ENCODE peak calls at places on chromosomes 6 and 20, in ten cellular contexts. One of them, this sample, is unnamed.

GRCh38 chr20:3861191-3861590 is 14.6 kb downstream of the MAVS start:
- DNase-seq in heart left ventricle: no peak
- DNase-seq in tibial nerve: no peak
- DNase-seq in ovary: no peak
- DNase-seq in suprapubic skin: no peak
- DNase-seq in H1: no peak
- DNase-seq in breast epithelium: no peak
- DNase-seq in IMR-90: no peak
- DNase-seq in uterus: no peak
- DNase-seq in HepG2: no peak
- DNase-seq in this sample: no peak

GRCh38 chr6:134002821-134003220 is 49.6 kb downstream of the SLC2A12 start:
- DNase-seq in H1: no peak
- DNase-seq in suprapubic skin: no peak
- DNase-seq in IMR-90: peak
- DNase-seq in tibial nerve: no peak
- DNase-seq in ovary: no peak
- DNase-seq in breast epithelium: no peak
- DNase-seq in uterus: no peak
- DNase-seq in HepG2: no peak
- DNase-seq in heart left ventricle: no peak
- DNase-seq in this sample: no peak

GRCh38 chr6:52597738-52598122 is 20.9 kb upstream of the TRAM2 start:
- DNase-seq in H1: no peak
- DNase-seq in HepG2: no peak
- DNase-seq in IMR-90: no peak
- DNase-seq in heart left ventricle: no peak
- DNase-seq in breast epithelium: no peak
- DNase-seq in ovary: no peak
- DNase-seq in suprapubic skin: no peak
- DNase-seq in tibial nerve: no peak
- DNase-seq in uterus: no peak
- DNase-seq in this sample: no peak

GRCh38 chr6:93424303-93425064 is 5.1 kb upstream of the EPHA7 start:
- DNase-seq in breast epithelium: no peak
- DNase-seq in uterus: no peak
- DNase-seq in ovary: no peak
- DNase-seq in HepG2: no peak
- DNase-seq in IMR-90: no peak
- DNase-seq in suprapubic skin: no peak
- DNase-seq in heart left ventricle: no peak
- DNase-seq in tibial nerve: no peak
- DNase-seq in H1: no peak
- DNase-seq in this sample: no peak

GRCh38 chr6:35391240-35391968 is 49.0 kb downstream of the PPARD start:
- DNase-seq in IMR-90: peak
- DNase-seq in H1: no peak
- DNase-seq in suprapubic skin: no peak
- DNase-seq in tibial nerve: no peak
- DNase-seq in breast epithelium: no peak
- DNase-seq in heart left ventricle: no peak
- DNase-seq in ovary: no peak
- DNase-seq in HepG2: no peak
- DNase-seq in uterus: no peak
- DNase-seq in this sample: no peak

GRCh38 chr6:132115714-132116366 is 164.7 kb upstream of the CCN2 start:
- DNase-seq in uterus: no peak
- DNase-seq in HepG2: no peak
- DNase-seq in H1: no peak
- DNase-seq in heart left ventricle: no peak
- DNase-seq in breast epithelium: no peak
- DNase-seq in IMR-90: peak
- DNase-seq in ovary: no peak
- DNase-seq in suprapubic skin: no peak
- DNase-seq in tibial nerve: no peak
- DNase-seq in this sample: no peak

GRCh38 chr20:998431-998830 is 3.7 kb downstream of the RSPO4 start:
- DNase-seq in uterus: no peak
- DNase-seq in HepG2: no peak
- DNase-seq in breast epithelium: no peak
- DNase-seq in IMR-90: no peak
- DNase-seq in tibial nerve: no peak
- DNase-seq in H1: no peak
- DNase-seq in heart left ventricle: no peak
- DNase-seq in ovary: no peak
- DNase-seq in suprapubic skin: no peak
- DNase-seq in this sample: no peak

GRCh38 chr6:107470364-107470763 is 11.0 kb upstream of the PDSS2 start:
- DNase-seq in IMR-90: no peak
- DNase-seq in tibial nerve: no peak
- DNase-seq in HepG2: no peak
- DNase-seq in uterus: no peak
- DNase-seq in heart left ventricle: no peak
- DNase-seq in ovary: no peak
- DNase-seq in H1: no peak
- DNase-seq in suprapubic skin: no peak
- DNase-seq in breast epithelium: no peak
- DNase-seq in this sample: no peak

GRCh38 chr6:165236326-165236725 is 73.1 kb downstream of the C6orf118 start:
- DNase-seq in breast epithelium: no peak
- DNase-seq in ovary: no peak
- DNase-seq in suprapubic skin: no peak
- DNase-seq in H1: no peak
- DNase-seq in tibial nerve: no peak
- DNase-seq in heart left ventricle: no peak
- DNase-seq in IMR-90: no peak
- DNase-seq in uterus: no peak
- DNase-seq in HepG2: no peak
- DNase-seq in this sample: no peak

GRCh38 chr6:155436981-155437749 is 18.5 kb downstream of the NOX3 start:
- DNase-seq in H1: no peak
- DNase-seq in uterus: no peak
- DNase-seq in heart left ventricle: no peak
- DNase-seq in ovary: no peak
- DNase-seq in breast epithelium: no peak
- DNase-seq in suprapubic skin: no peak
- DNase-seq in HepG2: peak
- DNase-seq in tibial nerve: no peak
- DNase-seq in IMR-90: peak
- DNase-seq in this sample: no peak

GRCh38 chr6:8013763-8014162 is 50.4 kb downstream of the BLOC1S5 start:
- DNase-seq in heart left ventricle: no peak
- DNase-seq in IMR-90: no peak
- DNase-seq in HepG2: no peak
- DNase-seq in suprapubic skin: no peak
- DNase-seq in uterus: no peak
- DNase-seq in breast epithelium: no peak
- DNase-seq in ovary: no peak
- DNase-seq in H1: no peak
- DNase-seq in tibial nerve: no peak
- DNase-seq in this sample: no peak

GRCh38 chr6:155528982-155529453 is 73.4 kb upstream of the NOX3 start:
- DNase-seq in uterus: no peak
- DNase-seq in H1: no peak
- DNase-seq in tibial nerve: no peak
- DNase-seq in heart left ventricle: no peak
- DNase-seq in breast epithelium: no peak
- DNase-seq in IMR-90: peak
- DNase-seq in ovary: no peak
- DNase-seq in suprapubic skin: no peak
- DNase-seq in HepG2: peak
- DNase-seq in this sample: no peak

GRCh38 chr6:76250666-76251065 is 178.2 kb upstream of the IMPG1 start:
- DNase-seq in IMR-90: no peak
- DNase-seq in breast epithelium: no peak
- DNase-seq in heart left ventricle: no peak
- DNase-seq in H1: no peak
- DNase-seq in ovary: no peak
- DNase-seq in HepG2: no peak
- DNase-seq in tibial nerve: no peak
- DNase-seq in suprapubic skin: no peak
- DNase-seq in uterus: no peak
- DNase-seq in this sample: no peak

GRCh38 chr6:136989591-136990578 is 54.9 kb downstream of the IL20RA start:
- DNase-seq in heart left ventricle: no peak
- DNase-seq in H1: peak
- DNase-seq in uterus: peak
- DNase-seq in breast epithelium: no peak
- DNase-seq in IMR-90: no peak
- DNase-seq in tibial nerve: no peak
- DNase-seq in ovary: peak
- DNase-seq in suprapubic skin: no peak
- DNase-seq in HepG2: no peak
- DNase-seq in this sample: no peak

GRCh38 chr6:125812394-125813231 is 21.9 kb downstream of the NCOA7 start:
- DNase-seq in IMR-90: peak
- DNase-seq in ovary: no peak
- DNase-seq in suprapubic skin: no peak
- DNase-seq in HepG2: no peak
- DNase-seq in H1: no peak
- DNase-seq in heart left ventricle: no peak
- DNase-seq in uterus: no peak
- DNase-seq in breast epithelium: no peak
- DNase-seq in tibial nerve: no peak
- DNase-seq in this sample: no peak

GRCh38 chr6:684831-685636 is 7.9 kb downstream of the EXOC2 start:
- DNase-seq in heart left ventricle: no peak
- DNase-seq in uterus: no peak
- DNase-seq in HepG2: no peak
- DNase-seq in suprapubic skin: no peak
- DNase-seq in tibial nerve: no peak
- DNase-seq in IMR-90: peak
- DNase-seq in breast epithelium: no peak
- DNase-seq in H1: no peak
- DNase-seq in ovary: no peak
- DNase-seq in this sample: no peak

GRCh38 chr6:38773338-38773737 is 58.2 kb downstream of the DNAH8 start:
- DNase-seq in heart left ventricle: no peak
- DNase-seq in breast epithelium: no peak
- DNase-seq in suprapubic skin: no peak
- DNase-seq in IMR-90: no peak
- DNase-seq in ovary: no peak
- DNase-seq in H1: no peak
- DNase-seq in HepG2: peak
- DNase-seq in uterus: no peak
- DNase-seq in tibial nerve: no peak
- DNase-seq in this sample: no peak
- TF ChIP-seq CTCF in heart left ventricle: no peak
- TF ChIP-seq CTCF in breast epithelium: no peak
- TF ChIP-seq CTCF in suprapubic skin: no peak
- TF ChIP-seq CTCF in IMR-90: no peak
- TF ChIP-seq CTCF in ovary: no peak
- TF ChIP-seq CTCF in H1: peak
- TF ChIP-seq CTCF in HepG2: peak
- TF ChIP-seq CTCF in uterus: no peak
- TF ChIP-seq CTCF in tibial nerve: no peak
- TF ChIP-seq CTCF in this sample: no peak

GRCh38 chr6:89085409-89086012 is 5.0 kb downstream of the PNRC1 start:
- DNase-seq in uterus: no peak
- DNase-seq in H1: no peak
- DNase-seq in suprapubic skin: no peak
- DNase-seq in heart left ventricle: no peak
- DNase-seq in IMR-90: no peak
- DNase-seq in ovary: peak
- DNase-seq in HepG2: no peak
- DNase-seq in breast epithelium: no peak
- DNase-seq in tibial nerve: no peak
- DNase-seq in this sample: no peak
- TF ChIP-seq POLR2A in uterus: no peak
- TF ChIP-seq POLR2A in H1: no peak
- TF ChIP-seq POLR2A in suprapubic skin: no peak
- TF ChIP-seq POLR2A in heart left ventricle: no peak
- TF ChIP-seq POLR2A in IMR-90: no peak
- TF ChIP-seq POLR2A in ovary: no peak
- TF ChIP-seq POLR2A in HepG2: peak
- TF ChIP-seq POLR2A in breast epithelium: no peak
- TF ChIP-seq POLR2A in tibial nerve: no peak
- TF ChIP-seq POLR2A in this sample: no peak

DNA sequence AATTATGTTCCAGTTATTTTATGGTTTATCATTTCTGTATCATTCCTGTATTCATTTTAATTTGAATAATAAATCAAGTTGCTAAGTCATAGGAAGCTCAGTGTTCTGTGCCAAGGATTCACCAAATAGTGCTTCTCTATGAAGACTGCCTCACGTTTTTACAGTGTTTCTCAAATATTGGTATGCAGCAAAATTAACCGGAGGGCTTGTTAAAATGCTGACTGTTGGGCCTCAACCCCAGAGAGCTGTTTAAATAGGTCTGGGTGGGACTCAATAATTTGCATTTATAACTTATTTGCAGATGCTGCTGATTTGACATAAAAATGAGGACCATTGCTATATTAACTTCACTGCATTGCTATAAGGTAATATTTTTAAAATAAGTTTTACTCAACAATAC is 166.7 kb downstream of the TINAG start:
- DNase-seq in ovary: no peak
- DNase-seq in suprapubic skin: no peak
- DNase-seq in breast epithelium: no peak
- DNase-seq in heart left ventricle: no peak
- DNase-seq in uterus: no peak
- DNase-seq in tibial nerve: no peak
- DNase-seq in HepG2: no peak
- DNase-seq in IMR-90: no peak
- DNase-seq in H1: no peak
- DNase-seq in this sample: no peak
- H3K4me3 ChIP-seq in ovary: no peak
- H3K4me3 ChIP-seq in suprapubic skin: no peak
- H3K4me3 ChIP-seq in breast epithelium: no peak
- H3K4me3 ChIP-seq in heart left ventricle: no peak
- H3K4me3 ChIP-seq in uterus: no peak
- H3K4me3 ChIP-seq in tibial nerve: no peak
- H3K4me3 ChIP-seq in HepG2: no peak
- H3K4me3 ChIP-seq in IMR-90: no peak
- H3K4me3 ChIP-seq in H1: no peak
- H3K4me3 ChIP-seq in this sample: no peak

GRCh38 chr20:56422131-56422823 is 10.2 kb downstream of the CASS4 start:
- DNase-seq in heart left ventricle: no peak
- DNase-seq in IMR-90: peak
- DNase-seq in uterus: no peak
- DNase-seq in suprapubic skin: no peak
- DNase-seq in H1: no peak
- DNase-seq in tibial nerve: no peak
- DNase-seq in breast epithelium: no peak
- DNase-seq in ovary: no peak
- DNase-seq in HepG2: peak
- DNase-seq in this sample: no peak
- TF ChIP-seq CTCF in heart left ventricle: no peak
- TF ChIP-seq CTCF in IMR-90: peak
- TF ChIP-seq CTCF in uterus: no peak
- TF ChIP-seq CTCF in suprapubic skin: no peak
- TF ChIP-seq CTCF in H1: no peak
- TF ChIP-seq CTCF in tibial nerve: no peak
- TF ChIP-seq CTCF in breast epithelium: no peak
- TF ChIP-seq CTCF in ovary: no peak
- TF ChIP-seq CTCF in HepG2: peak
- TF ChIP-seq CTCF in this sample: no peak

This sample was measured in Peyer's patch.